ENCODE peak calls at places on chromosome 1, in five cellular contexts. One of them, this sample, is unnamed.

GRCh38 chr1:107750364-107750959 is 214.5 kb downstream of the VAV3 start:
- DNase-seq in IMR-90: peak; percentile 43
- DNase-seq in small intestine: peak; percentile 80
- DNase-seq in HCT116: peak; percentile 24
- DNase-seq in cardiac muscle cell: peak; percentile 83
- DNase-seq in this sample: no peak

GRCh38 chr1:198856601-198857000 is 217.8 kb downstream of the PTPRC start:
- DNase-seq in HCT116: no peak
- DNase-seq in IMR-90: no peak
- DNase-seq in cardiac muscle cell: no peak
- DNase-seq in small intestine: no peak
- DNase-seq in this sample: no peak

GRCh38 chr1:19735419-19736127 is 64.1 kb downstream of the TMCO4 start:
- DNase-seq in cardiac muscle cell: no peak
- DNase-seq in HCT116: no peak
- DNase-seq in IMR-90: peak; percentile 98
- DNase-seq in small intestine: no peak
- DNase-seq in this sample: peak; percentile 72

GRCh38 chr1:53344921-53345838 is 17.3 kb upstream of the LRP8 start:
- DNase-seq in HCT116: no peak
- DNase-seq in IMR-90: no peak
- DNase-seq in cardiac muscle cell: no peak
- DNase-seq in small intestine: no peak
- DNase-seq in this sample: no peak

GRCh38 chr1:113976609-113977278 is 2.5 kb upstream of the OLFML3 start:
- DNase-seq in cardiac muscle cell: peak; percentile 41
- DNase-seq in IMR-90: peak; percentile 59
- DNase-seq in small intestine: no peak
- DNase-seq in HCT116: peak; percentile 3
- DNase-seq in this sample: peak; percentile 68

GRCh38 chr1:36516372-36517018 is 33.8 kb upstream of the CSF3R start:
- DNase-seq in small intestine: peak; percentile 56
- DNase-seq in HCT116: peak; percentile 39
- DNase-seq in IMR-90: peak; percentile 43
- DNase-seq in cardiac muscle cell: peak; percentile 76
- DNase-seq in this sample: peak; percentile 38

GRCh38 chr1:29706936-29707335 is 470.6 kb downstream of the PTPRU start:
- DNase-seq in IMR-90: peak; percentile 44
- DNase-seq in HCT116: no peak
- DNase-seq in small intestine: no peak
- DNase-seq in cardiac muscle cell: peak; percentile 81
- DNase-seq in this sample: peak; percentile 33

GRCh38 chr1:150954708-150955107 is 19.9 kb downstream of the CERS2 start:
- DNase-seq in small intestine: no peak
- DNase-seq in IMR-90: no peak
- DNase-seq in cardiac muscle cell: no peak
- DNase-seq in HCT116: no peak
- DNase-seq in this sample: no peak

GRCh38 chr1:207327994-207328393 is 6.5 kb downstream of the CD55 start:
- DNase-seq in HCT116: no peak
- DNase-seq in IMR-90: peak; percentile 88
- DNase-seq in small intestine: no peak
- DNase-seq in cardiac muscle cell: no peak
- DNase-seq in this sample: no peak

GRCh38 chr1:55503663-55504305 is 288.6 kb upstream of the USP24 start:
- DNase-seq in HCT116: no peak
- DNase-seq in IMR-90: peak; percentile 83
- DNase-seq in small intestine: no peak
- DNase-seq in cardiac muscle cell: no peak
- DNase-seq in this sample: no peak

GRCh38 chr1:34597877-34598514 is 156.9 kb upstream of the GJB5 start:
- DNase-seq in IMR-90: peak; percentile 6
- DNase-seq in HCT116: peak; percentile 50
- DNase-seq in cardiac muscle cell: peak; percentile 84
- DNase-seq in small intestine: peak; percentile 58
- DNase-seq in this sample: peak; percentile 69

GRCh38 chr1:203239906-203240305 is 10.4 kb upstream of the CHIT1 start:
- DNase-seq in cardiac muscle cell: no peak
- DNase-seq in small intestine: no peak
- DNase-seq in IMR-90: no peak
- DNase-seq in HCT116: no peak
- DNase-seq in this sample: no peak

GRCh38 chr1:154802336-154803003 is 67.6 kb downstream of the KCNN3 start:
- DNase-seq in small intestine: no peak
- DNase-seq in IMR-90: no peak
- DNase-seq in HCT116: no peak
- DNase-seq in cardiac muscle cell: no peak
- DNase-seq in this sample: no peak

GRCh38 chr1:202958544-202959275 is 598 bp upstream of the ADIPOR1 start:
- DNase-seq in HCT116: no peak
- DNase-seq in IMR-90: no peak
- DNase-seq in small intestine: peak; percentile 32
- DNase-seq in cardiac muscle cell: no peak
- DNase-seq in this sample: no peak

GRCh38 chr1:1150100-1150499 is 23.6 kb upstream of the TTLL10 start:
- DNase-seq in IMR-90: no peak
- DNase-seq in HCT116: no peak
- DNase-seq in small intestine: peak; percentile 81
- DNase-seq in cardiac muscle cell: no peak
- DNase-seq in this sample: no peak

GRCh38 chr1:24190970-24191570 is 4.0 kb upstream of the IFNLR1 start:
- DNase-seq in HCT116: no peak
- DNase-seq in small intestine: no peak
- DNase-seq in IMR-90: no peak
- DNase-seq in cardiac muscle cell: no peak
- DNase-seq in this sample: no peak

GRCh38 chr1:76128096-76128495 is 53.5 kb downstream of the ST6GALNAC3 start:
- DNase-seq in IMR-90: no peak
- DNase-seq in HCT116: no peak
- DNase-seq in cardiac muscle cell: no peak
- DNase-seq in small intestine: no peak
- DNase-seq in this sample: no peak
- H3K4me1 ChIP-seq in IMR-90: no peaks in the 10 kb centered on the region
- H3K4me1 ChIP-seq in HCT116: no peaks in the 10 kb centered on the region
- H3K4me1 ChIP-seq in cardiac muscle cell: no peaks in the 10 kb centered on the region
- H3K4me1 ChIP-seq in small intestine: no peaks in the 10 kb centered on the region
- H3K4me1 ChIP-seq in this sample: no peaks in the 10 kb centered on the region

GRCh38 chr1:48543854-48544253 is 71.8 kb upstream of the SPATA6 start:
- DNase-seq in HCT116: no peak
- DNase-seq in small intestine: no peak
- DNase-seq in cardiac muscle cell: no peak
- DNase-seq in IMR-90: no peak
- DNase-seq in this sample: no peak

GRCh38 chr1:48552903-48553626 is 81.1 kb upstream of the SPATA6 start:
- DNase-seq in cardiac muscle cell: peak; percentile 22
- DNase-seq in IMR-90: no peak
- DNase-seq in small intestine: no peak
- DNase-seq in HCT116: no peak
- DNase-seq in this sample: no peak

GRCh38 chr1:48552420-48552819 is 80.4 kb upstream of the SPATA6 start:
- DNase-seq in HCT116: peak; percentile 10
- DNase-seq in small intestine: peak; percentile 8
- DNase-seq in cardiac muscle cell: no peak
- DNase-seq in IMR-90: no peak
- DNase-seq in this sample: no peak

GRCh38 chr1:48547521-48547920 is 75.5 kb upstream of the SPATA6 start:
- DNase-seq in small intestine: no peak
- DNase-seq in IMR-90: no peak
- DNase-seq in cardiac muscle cell: no peak
- DNase-seq in HCT116: no peak
- DNase-seq in this sample: no peak
- H3K27ac ChIP-seq in small intestine: no peak overlapping the region
- H3K27ac ChIP-seq in IMR-90: no peak overlapping the region
- H3K27ac ChIP-seq in cardiac muscle cell: no peak overlapping the region
- H3K27ac ChIP-seq in HCT116: no peak overlapping the region
- H3K27ac ChIP-seq in this sample: no peak overlapping the region

GRCh38 chr1:211677659-211678058 is 2.2 kb upstream of the NEK2 start:
- DNase-seq in cardiac muscle cell: no peak
- DNase-seq in small intestine: no peak
- DNase-seq in IMR-90: no peak
- DNase-seq in HCT116: no peak
- DNase-seq in this sample: no peak
- H3K4me1 ChIP-seq in cardiac muscle cell: peaks cover 7% of the 10 kb centered on the region
- H3K4me1 ChIP-seq in small intestine: no peaks in the 10 kb centered on the region
- H3K4me1 ChIP-seq in IMR-90: peaks cover 3% of the 10 kb centered on the region
- H3K4me1 ChIP-seq in HCT116: peaks cover 24% of the 10 kb centered on the region
- H3K4me1 ChIP-seq in this sample: peaks cover 13% of the 10 kb centered on the region

DNA sequence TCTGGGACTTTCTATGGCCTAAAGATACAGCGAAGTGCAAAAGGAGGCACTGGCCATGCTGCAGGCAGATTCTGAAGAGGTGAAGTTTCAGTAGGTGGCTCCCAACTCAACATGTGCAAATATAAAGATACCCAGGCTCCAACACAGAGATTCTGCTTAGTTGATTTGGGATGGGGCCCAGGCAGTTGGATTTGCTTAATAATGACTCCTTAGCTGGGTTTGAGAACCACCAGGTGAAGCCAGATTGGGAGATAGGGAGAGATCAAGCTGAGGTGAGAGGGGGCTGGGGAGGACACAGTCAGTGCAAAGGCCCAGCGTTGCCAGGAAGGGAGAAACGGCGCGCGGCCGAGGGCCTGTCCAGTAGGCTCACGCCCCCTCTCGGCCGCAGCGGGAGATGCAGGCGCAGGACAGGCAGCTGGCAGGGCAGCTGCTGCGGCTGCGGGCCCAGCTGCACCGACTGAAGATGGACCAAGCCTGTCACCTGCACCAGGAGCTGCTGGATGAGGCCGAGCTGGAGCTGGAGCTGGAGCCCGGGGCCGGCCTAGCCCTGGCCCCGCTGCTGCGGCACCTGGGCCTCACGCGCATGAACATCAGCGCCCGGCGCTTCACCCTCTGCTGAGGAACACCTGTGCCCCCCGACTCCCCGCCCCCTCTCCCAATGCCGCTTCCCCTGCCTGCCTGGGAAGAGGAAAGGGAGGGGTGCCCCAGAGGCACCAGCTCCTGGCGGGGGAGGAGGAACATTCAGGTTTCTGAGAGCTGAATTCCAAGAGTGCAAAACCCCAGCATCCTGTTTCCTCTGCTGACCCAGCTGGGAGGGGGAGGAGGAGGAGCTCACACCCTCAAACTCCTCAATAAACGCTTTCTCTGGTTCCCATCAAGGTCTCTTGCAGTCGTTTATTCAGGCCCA is 1.2 kb downstream of the FAM167B start:
- DNase-seq in small intestine: peak; percentile 74
- DNase-seq in cardiac muscle cell: peak; percentile 75
- DNase-seq in IMR-90: peak; percentile 52
- DNase-seq in HCT116: no peak
- DNase-seq in this sample: peak; percentile 35
- H3K27ac ChIP-seq in small intestine: peak overlapping the region; percentile 52
- H3K27ac ChIP-seq in cardiac muscle cell: no peak overlapping the region
- H3K27ac ChIP-seq in IMR-90: no peak overlapping the region
- H3K27ac ChIP-seq in HCT116: no peak overlapping the region
- H3K27ac ChIP-seq in this sample: no peak overlapping the region

GRCh38 chr1:17547271-17547670 is 7.8 kb downstream of the ARHGEF10L start:
- DNase-seq in cardiac muscle cell: peak; percentile 52
- DNase-seq in IMR-90: no peak
- DNase-seq in small intestine: no peak
- DNase-seq in HCT116: no peak
- DNase-seq in this sample: no peak
- H3K4me1 ChIP-seq in cardiac muscle cell: peaks cover 8% of the 10 kb centered on the region
- H3K4me1 ChIP-seq in IMR-90: peaks cover 21% of the 10 kb centered on the region
- H3K4me1 ChIP-seq in small intestine: peaks cover 12% of the 10 kb centered on the region
- H3K4me1 ChIP-seq in HCT116: peaks cover 67% of the 10 kb centered on the region
- H3K4me1 ChIP-seq in this sample: peaks cover 18% of the 10 kb centered on the region

GRCh38 chr1:115189814-115190541 is 100.7 kb upstream of the TSPAN2 start:
- DNase-seq in cardiac muscle cell: no peak
- DNase-seq in HCT116: peak; percentile 56
- DNase-seq in small intestine: no peak
- DNase-seq in IMR-90: peak; percentile 95
- DNase-seq in this sample: peak; percentile 61
- H3K27ac ChIP-seq in cardiac muscle cell: peak overlapping the region; percentile 8
- H3K27ac ChIP-seq in HCT116: peak overlapping the region; percentile 40
- H3K27ac ChIP-seq in small intestine: no peak overlapping the region
- H3K27ac ChIP-seq in IMR-90: peak overlapping the region; percentile 18
- H3K27ac ChIP-seq in this sample: peak overlapping the region; percentile 73

GRCh38 chr1:14738647-14739046 is 140.2 kb downstream of the KAZN start:
- DNase-seq in cardiac muscle cell: no peak
- DNase-seq in IMR-90: no peak
- DNase-seq in small intestine: no peak
- DNase-seq in HCT116: no peak
- DNase-seq in this sample: no peak

GRCh38 chr1:14740016-14740415 is 141.5 kb downstream of the KAZN start:
- DNase-seq in IMR-90: no peak
- DNase-seq in small intestine: no peak
- DNase-seq in cardiac muscle cell: no peak
- DNase-seq in HCT116: no peak
- DNase-seq in this sample: no peak

GRCh38 chr1:14739433-14739832 is 140.9 kb downstream of the KAZN start:
- DNase-seq in cardiac muscle cell: no peak
- DNase-seq in HCT116: no peak
- DNase-seq in IMR-90: no peak
- DNase-seq in small intestine: no peak
- DNase-seq in this sample: no peak

GRCh38 chr1:14742181-14742980 is 143.9 kb downstream of the KAZN start:
- DNase-seq in cardiac muscle cell: no peak
- DNase-seq in HCT116: peak; percentile 79
- DNase-seq in IMR-90: peak; percentile 98
- DNase-seq in small intestine: no peak
- DNase-seq in this sample: peak; percentile 84

DNA sequence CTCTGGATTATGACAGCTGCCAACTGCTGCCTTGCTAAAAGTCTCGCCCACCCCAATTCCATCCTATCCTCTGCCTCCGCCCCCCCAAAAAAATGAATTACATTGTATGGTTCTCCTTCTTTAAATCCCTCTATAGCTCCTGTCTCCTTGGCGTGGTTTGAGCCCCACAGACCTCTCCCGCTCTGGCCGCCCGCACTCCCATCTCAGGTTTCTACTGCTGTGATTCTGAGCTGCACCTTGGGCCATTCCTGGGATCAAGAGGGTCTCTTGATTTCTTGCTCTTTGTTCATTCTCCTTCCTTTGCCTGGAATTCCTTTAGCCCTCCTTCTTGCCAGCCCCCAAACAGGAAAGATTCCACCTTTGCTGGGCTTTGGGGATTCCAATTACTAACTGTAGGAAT is 142.0 kb downstream of the KAZN start:
- DNase-seq in HCT116: no peak
- DNase-seq in small intestine: no peak
- DNase-seq in cardiac muscle cell: no peak
- DNase-seq in IMR-90: no peak
- DNase-seq in this sample: no peak
- H3K4me1 ChIP-seq in HCT116: peaks cover 22% of the 10 kb centered on the region
- H3K4me1 ChIP-seq in small intestine: no peaks in the 10 kb centered on the region
- H3K4me1 ChIP-seq in cardiac muscle cell: peaks cover 4% of the 10 kb centered on the region
- H3K4me1 ChIP-seq in IMR-90: peaks cover 17% of the 10 kb centered on the region
- H3K4me1 ChIP-seq in this sample: peaks cover 29% of the 10 kb centered on the region

GRCh38 chr1:9996624-9997582 is at the start of gene RBP7:
- DNase-seq in HCT116: no peak
- DNase-seq in IMR-90: no peak
- DNase-seq in small intestine: peak; percentile 9
- DNase-seq in cardiac muscle cell: peak; percentile 22
- DNase-seq in this sample: peak; percentile 41

GRCh38 chr1:9990944-9991343 is 6.1 kb upstream of the RBP7 start:
- DNase-seq in HCT116: no peak
- DNase-seq in small intestine: no peak
- DNase-seq in IMR-90: no peak
- DNase-seq in cardiac muscle cell: no peak
- DNase-seq in this sample: no peak

GRCh38 chr1:9989773-9990172 is 7.3 kb upstream of the RBP7 start:
- DNase-seq in cardiac muscle cell: no peak
- DNase-seq in HCT116: no peak
- DNase-seq in small intestine: no peak
- DNase-seq in IMR-90: no peak
- DNase-seq in this sample: no peak

GRCh38 chr1:9993571-9994075 is 3.4 kb upstream of the RBP7 start:
- DNase-seq in IMR-90: no peak
- DNase-seq in small intestine: no peak
- DNase-seq in cardiac muscle cell: peak; percentile 6
- DNase-seq in HCT116: no peak
- DNase-seq in this sample: no peak

GRCh38 chr1:9992910-9993309 is 4.1 kb upstream of the RBP7 start:
- DNase-seq in cardiac muscle cell: no peak
- DNase-seq in HCT116: no peak
- DNase-seq in IMR-90: no peak
- DNase-seq in small intestine: no peak
- DNase-seq in this sample: no peak
- H3K27ac ChIP-seq in cardiac muscle cell: no peak overlapping the region
- H3K27ac ChIP-seq in HCT116: no peak overlapping the region
- H3K27ac ChIP-seq in IMR-90: no peak overlapping the region
- H3K27ac ChIP-seq in small intestine: no peak overlapping the region
- H3K27ac ChIP-seq in this sample: no peak overlapping the region